ENCODE peak calls at places on chromosome 13, in ten cellular contexts. L is activated T-helper 2 cell treated with anti-CD3 and anti-CD28 coated beads, Interferon-gamma antibody, Interleukin-2, Interleukin-4, amounts not matched to agents 10 μg/mL and 5 μg/mL and 100 μg/mL, durations not matched to agents 14 hours and 24 hours and 36 hours; H is C1 segment of cervical spinal cord; M is GM13977; Q is mesothelial cell of epicardium; R is fibroblast of lung; Z is effector memory CD4-positive, alpha-beta T cell; B is AG04450; Y is SK-N-SH; G is progenitor cell of endocrine pancreas. O is an unnamed sample.

GRCh38 chr13:25018729-25019115 is 77.2 kb upstream of the PABPC3 start:
- DNase-seq in L (peak; percentile 18), H (no peak), M (no peak), Q (no peak), R (no peak), Z (no peak), B (no peak), Y (no peak), G (no peak), O (no peak)

GRCh38 chr13:27917121-27917947 is 2.5 kb upstream of the PDX1 start:
- DNase-seq in L (no peak), H (no peak), M (peak; percentile 21), Q (no peak), R (no peak), Z (no peak), B (no peak), Y (no peak), G (peak; percentile 52), O (no peak)

GRCh38 chr13:112510987-112511715 is 76.8 kb downstream of the TUBGCP3 start:
- DNase-seq in L (no peak), H (no peak), M (no peak), Q (no peak), R (no peak), Z (no peak), B (no peak), Y (no peak), G (no peak), O (no peak)

GRCh38 chr13:44176173-44176572 is 197.5 kb upstream of the SERP2 start:
- DNase-seq in L (no peak), H (no peak), M (no peak), Q (no peak), R (no peak), Z (no peak), B (no peak), Y (no peak), G (no peak), O (no peak)

GRCh38 chr13:51621597-51621996 is 37.3 kb downstream of the WDFY2 start:
- DNase-seq in L (no peak), H (no peak), M (no peak), Q (no peak), R (no peak), Z (no peak), B (no peak), Y (peak; percentile 32), G (no peak), O (no peak)

GRCh38 chr13:51923983-51924539 is 62.3 kb downstream of the CCDC70 start:
- DNase-seq in L (no peak), H (no peak), M (no peak), Q (no peak), R (no peak), Z (no peak), B (no peak), Y (peak; percentile 40), G (no peak), O (no peak)

GRCh38 chr13:39816936-39817335 is 161.5 kb downstream of the COG6 start:
- DNase-seq in L (no peak), H (no peak), M (no peak), Q (no peak), R (peak; percentile 72), Z (no peak), B (no peak), Y (no peak), G (no peak), O (no peak)

GRCh38 chr13:31105020-31105800 is 56.5 kb downstream of the HSPH1 start:
- DNase-seq in L (no peak), H (no peak), M (no peak), Q (no peak), R (peak; percentile 15), Z (no peak), B (no peak), Y (no peak), G (no peak), O (no peak)

GRCh38 chr13:91126806-91127205 is 220.7 kb upstream of the MIR17HG start:
- DNase-seq in L (no peak), H (no peak), M (no peak), Q (no peak), R (peak; percentile 56), Z (no peak), B (no peak), Y (no peak), G (no peak), O (no peak)

O was measured in esophagus squamous epithelium.